ENCODE peak calls at places on chromosomes 5 and 9, in five cellular contexts. X is ovary, O is GOT3, M is activated B cell treated with CpG ODN at 0.5 μM for 24 hours, L is ELR. R is an unnamed sample.

GRCh38 chr9:3768698-3769458 is 243.1 kb upstream of the RFX3 start:
- DNase-seq in X (no peak), M (no peak), O (no peak), L (peak), R (no peak)

GRCh38 chr5:154783774-154784460 is 28.7 kb downstream of the LARP1 start:
- DNase-seq in X (no peak), O (no peak), L (no peak), M (no peak), R (peak)

GRCh38 chr5:25357605-25358004 is 712.8 kb upstream of the CDH10 start:
- DNase-seq in O (no peak), X (no peak), L (no peak), M (no peak), R (no peak)

GRCh38 chr5:138177936-138178515 is 404 bp downstream of the BRD8 start:
- DNase-seq in X (no peak), L (peak), O (no peak), M (no peak), R (peak)

GRCh38 chr9:123659358-123659757 is 270.6 kb downstream of the DENND1A start:
- DNase-seq in M (no peak), L (no peak), O (no peak), X (no peak), R (no peak)

GRCh38 chr9:122370303-122370702 is 521 bp upstream of the PTGS1 start:
- DNase-seq in O (no peak), L (peak), X (no peak), M (no peak), R (no peak)

GRCh38 chr5:18052569-18052968 is 418.3 kb downstream of the TAF11L14 start:
- DNase-seq in M (no peak), L (no peak), X (no peak), O (no peak), R (no peak)

GRCh38 chr9:11092974-11093373 is 480.2 kb upstream of the PTPRD start:
- DNase-seq in M (no peak), L (no peak), O (no peak), X (no peak), R (no peak)

GRCh38 chr9:15524845-15525455 is 14.2 kb upstream of the PSIP1 start:
- DNase-seq in M (no peak), L (no peak), X (no peak), O (no peak), R (no peak)

R was measured in choroid plexus epithelial cell.